ENCODE peak calls at places on chromosomes 3 and 15, in six cellular contexts. Z is testis, V is GM23338, F is Panc1, O is brain microvascular endothelial cell, A is fibroblast of pulmonary artery. C is an unnamed sample.

GRCh38 chr3:133488785-133489367 is 84.6 kb upstream of the CDV3 start:
- DNase-seq in V (no peak), F (no peak), A (peak; percentile 72), Z (no peak), O (peak; percentile 72), C (no peak)

GRCh38 chr3:86793786-86794185 is 197.2 kb downstream of the VGLL3 start:
- DNase-seq in V (peak; percentile 21), O (peak; percentile 88), F (peak; percentile 39), A (peak; percentile 97), Z (no peak), C (no peak)

GRCh38 chr3:49370585-49371290 is 12.6 kb upstream of the GPX1 start:
- DNase-seq in O (no peak), Z (no peak), V (no peak), A (no peak), F (no peak), C (no peak)

GRCh38 chr3:131899021-131899420 is 135.8 kb downstream of the CPNE4 start:
- DNase-seq in F (no peak), O (no peak), A (no peak), Z (no peak), V (no peak), C (no peak)

GRCh38 chr15:63931556-63931955 is 97.8 kb upstream of the HERC1 start:
- DNase-seq in V (no peak), A (no peak), F (no peak), Z (no peak), O (no peak), C (no peak)

GRCh38 chr3:16286161-16286560 is 21.1 kb downstream of the OXNAD1 start:
- DNase-seq in O (no peak), Z (no peak), A (no peak), V (no peak), F (no peak), C (no peak)

GRCh38 chr15:58498821-58499580 is 67.2 kb downstream of the LIPC start:
- DNase-seq in O (peak; percentile 57), Z (peak; percentile 69), A (peak; percentile 66), F (no peak), V (no peak), C (no peak)

GRCh38 chr3:107999215-107999775 is 91.5 kb downstream of the CD47 start:
- DNase-seq in Z (no peak), V (peak; percentile 44), O (no peak), A (no peak), F (no peak), C (no peak)

GRCh38 chr15:47717036-47717611 is at the start of gene SEMA6D:
- DNase-seq in V (peak; percentile 87), O (peak; percentile 61), Z (peak; percentile 75), A (peak; percentile 78), F (no peak), C (no peak)

GRCh38 chr15:37134699-37135131 is 34.4 kb upstream of the MEIS2 start:
- DNase-seq in O (peak; percentile 37), F (no peak), Z (peak; percentile 17), V (peak; percentile 69), A (peak; percentile 72), C (no peak)

GRCh38 chr15:66907826-66908502 is 157.4 kb upstream of the SMAD3 start:
- DNase-seq in F (no peak), V (no peak), O (no peak), Z (peak; percentile 26), A (peak; percentile 32), C (peak; percentile 41)

GRCh38 chr3:47475570-47476329 is at the start of gene SCAP:
- DNase-seq in Z (peak; percentile 97), V (peak; percentile 95), O (peak; percentile 40), F (peak; percentile 53), A (peak; percentile 83), C (peak; percentile 70)

GRCh38 chr3:51683566-51683965 is 12.5 kb downstream of the TEX264 start:
- DNase-seq in F (no peak), O (no peak), A (no peak), Z (no peak), V (no peak), C (no peak)

GRCh38 chr15:80179966-80180365 is 27.2 kb downstream of the FAH start:
- DNase-seq in O (no peak), A (no peak), F (no peak), Z (no peak), V (no peak), C (no peak)

GRCh38 chr3:129540776-129541516 is 2.0 kb upstream of the H1-8 start:
- DNase-seq in A (no peak), O (no peak), Z (no peak), F (no peak), V (no peak), C (no peak)

GRCh38 chr15:32152574-32152973 is 122.3 kb downstream of the CHRNA7 start:
- DNase-seq in Z (no peak), F (no peak), A (no peak), V (peak; percentile 29), O (no peak), C (no peak)

GRCh38 chr3:29565236-29565635 is 284.4 kb downstream of the RBMS3 start:
- DNase-seq in V (no peak), F (no peak), Z (no peak), O (no peak), A (peak; percentile 30), C (no peak)

GRCh38 chr3:195580733-195581443 is 2.9 kb downstream of the APOD start:
- DNase-seq in V (no peak), F (no peak), Z (no peak), A (peak; percentile 38), O (peak; percentile 12), C (no peak)

GRCh38 chr3:180594631-180595348 is 7.2 kb upstream of the TTC14 start:
- DNase-seq in A (peak; percentile 66), F (peak; percentile 53), V (peak; percentile 69), O (no peak), Z (no peak), C (no peak)
- TF ChIP-seq CTCF in A (peak; percentile 54), F (peak; percentile 76), V (peak; percentile 74), O (peak; percentile 44), Z (no peak), C (peak; percentile 43)

GRCh38 chr3:181713300-181713647 is 1.5 kb downstream of the SOX2 start:
- DNase-seq in O (no peak), A (no peak), V (no peak), F (no peak), Z (no peak), C (no peak)
- H3K4me3 ChIP-seq in O (peak overlapping the region; percentile 48), A (no peak overlapping the region), V (peak overlapping the region; percentile 68), F (peak overlapping the region; percentile 42), Z (peak overlapping the region; percentile 53), C (no peak overlapping the region)

GRCh38 chr3:168307893-168308292 is 212.2 kb upstream of the GOLIM4 start:
- DNase-seq in O (no peak), V (no peak), Z (no peak), A (no peak), F (no peak), C (no peak)

DNA sequence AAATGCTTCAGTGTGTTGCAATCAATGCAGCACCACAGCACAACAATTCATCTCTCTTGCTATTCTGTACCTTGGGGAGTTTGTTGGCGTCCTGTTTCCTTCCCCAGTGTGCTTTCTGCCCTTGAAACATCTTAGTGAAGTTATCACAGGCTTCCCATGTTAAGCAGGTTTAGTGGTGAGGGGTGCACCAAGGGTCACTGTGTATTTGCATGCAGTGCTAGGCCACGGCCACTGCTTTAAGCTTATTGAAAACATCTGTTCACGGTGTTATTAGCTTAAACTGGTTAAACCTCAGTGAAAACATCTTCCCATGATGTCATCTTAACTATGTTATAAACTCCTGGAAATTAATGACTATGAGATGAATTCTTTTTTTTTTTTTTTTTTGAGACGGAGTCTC is 217.3 kb upstream of the GOLIM4 start:
- DNase-seq in V (no peak), F (no peak), Z (no peak), O (no peak), A (no peak), C (no peak)
- TF ChIP-seq CTCF in V (no peak), F (no peak), Z (no peak), O (no peak), A (no peak), C (no peak)

GRCh38 chr3:105618561-105618960 is 250.3 kb downstream of the CBLB start:
- DNase-seq in V (no peak), A (no peak), O (peak; percentile 23), F (no peak), Z (no peak), C (no peak)
- H3K4me3 ChIP-seq in V (no peak overlapping the region), A (no peak overlapping the region), O (no peak overlapping the region), F (no peak overlapping the region), Z (no peak overlapping the region), C (no peak overlapping the region)

C was measured in GM12864.